ENCODE peak calls at places on chromosomes 6 and 20, in eight cellular contexts. C is uterus; I is NCI-H748 treated with DMSO at 0.1 percent for 48 hours; M is IMR-90; X is CD14-positive monocyte; P is HFFc6; J is stimulated activated effector memory CD8-positive, alpha-beta T cell treated with anti-CD3 and anti-CD28 coated beads, Interleukin-12 subunit alpha, Interleukin-12 subunit beta, amount 100 ng/mL, for 72 hours; Q is psoas muscle. E is an unnamed sample.
A peak's percentile ranks its signal among the peaks of the same experiment; 100 is the strongest.

GRCh38 chr20:1301031-1301529 is 27.9 kb downstream of the SDCBP2 start:
- DNase-seq in I (no peak), C (no peak), M (peak; percentile 75), X (no peak), J (no peak), Q (peak; percentile 26), P (peak; percentile 31), E (no peak)

GRCh38 chr6:68575765-68576439 is 59.2 kb upstream of the ADGRB3 start:
- DNase-seq in P (no peak), I (peak; percentile 71), M (no peak), Q (no peak), J (no peak), C (no peak), X (no peak), E (peak; percentile 91)

GRCh38 chr6:3766219-3766618 is 14.7 kb upstream of the PXDC1 start:
- DNase-seq in P (no peak), X (no peak), M (no peak), I (no peak), Q (no peak), J (no peak), C (no peak), E (no peak)

GRCh38 chr6:75204222-75204958 is 1.5 kb downstream of the COL12A1 start:
- DNase-seq in C (peak; percentile 90), I (peak; percentile 33), M (peak; percentile 96), J (no peak), P (peak; percentile 92), Q (peak; percentile 80), X (no peak), E (peak; percentile 50)

GRCh38 chr6:97361286-97361685 is 78.3 kb upstream of the MMS22L start:
- DNase-seq in I (peak; percentile 3), C (no peak), J (no peak), X (no peak), Q (no peak), M (no peak), P (no peak), E (peak; percentile 8)

GRCh38 chr6:161038229-161039003 is 46.8 kb downstream of the MAP3K4 start:
- DNase-seq in Q (no peak), M (peak; percentile 96), I (no peak), X (no peak), J (no peak), P (peak; percentile 94), C (peak; percentile 55), E (no peak)

GRCh38 chr20:35833271-35833670 is 61.5 kb downstream of the PHF20 start:
- DNase-seq in I (no peak), M (peak; percentile 56), C (no peak), J (no peak), Q (no peak), P (no peak), X (no peak), E (no peak)

GRCh38 chr20:17562804-17563305 is 7.0 kb upstream of the DSTN start:
- DNase-seq in I (no peak), J (no peak), M (peak; percentile 62), Q (no peak), C (no peak), P (peak; percentile 82), X (no peak), E (no peak)

GRCh38 chr6:81751388-81752083 is 945 bp downstream of the TENT5A start:
- DNase-seq in P (peak; percentile 29), Q (peak; percentile 83), X (peak; percentile 55), I (peak; percentile 34), J (peak; percentile 10), M (peak; percentile 38), C (peak; percentile 48), E (peak; percentile 52)

GRCh38 chr6:67544851-67545452 is 1090.1 kb upstream of the ADGRB3 start:
- DNase-seq in M (no peak), Q (no peak), I (no peak), X (no peak), C (no peak), P (no peak), J (no peak), E (no peak)

GRCh38 chr6:130202782-130203181 is 20.0 kb downstream of the SAMD3 start:
- DNase-seq in J (no peak), I (no peak), C (no peak), P (no peak), Q (no peak), M (no peak), X (no peak), E (no peak)

GRCh38 chr6:88626460-88626859 is 337.0 kb downstream of the RNGTT start:
- DNase-seq in Q (no peak), C (no peak), P (no peak), I (peak; percentile 70), J (no peak), M (peak; percentile 45), X (no peak), E (peak; percentile 57)

GRCh38 chr6:56932891-56933473 is 21.9 kb upstream of the BEND6 start:
- DNase-seq in J (no peak), Q (no peak), P (no peak), X (no peak), I (no peak), C (no peak), M (no peak), E (no peak)

GRCh38 chr20:11168026-11168425 is 494.2 kb upstream of the JAG1 start:
- DNase-seq in X (no peak), I (no peak), P (no peak), M (peak; percentile 61), C (no peak), J (no peak), Q (no peak), E (no peak)

GRCh38 chr6:78936515-78936914 is 69.2 kb downstream of the IRAK1BP1 start:
- DNase-seq in I (no peak), Q (no peak), P (no peak), C (no peak), X (no peak), J (no peak), M (no peak), E (no peak)

GRCh38 chr6:17096076-17096475 is 5.8 kb upstream of the STMND1 start:
- DNase-seq in P (no peak), I (no peak), M (no peak), J (no peak), C (no peak), X (no peak), Q (no peak), E (no peak)

GRCh38 chr20:4720121-4720976 is 1.4 kb upstream of the PRND start:
- DNase-seq in J (peak; percentile 63), X (peak; percentile 92), C (peak; percentile 84), P (peak; percentile 68), M (peak; percentile 67), Q (peak; percentile 81), I (peak; percentile 66), E (peak; percentile 47)

GRCh38 chr6:45344900-45345299 is 16.8 kb downstream of the RUNX2 start:
- DNase-seq in Q (no peak), J (no peak), I (no peak), X (no peak), C (no peak), M (no peak), P (no peak), E (no peak)

GRCh38 chr6:32973934-32974333 is 5.5 kb downstream of the BRD2 start:
- DNase-seq in X (no peak), J (no peak), P (peak; percentile 66), Q (no peak), M (peak; percentile 66), I (no peak), C (no peak), E (no peak)

GRCh38 chr6:140636237-140636636 is 1261.8 kb upstream of the CITED2 start:
- DNase-seq in Q (no peak), I (no peak), J (no peak), X (no peak), P (no peak), C (no peak), M (no peak), E (no peak)

GRCh38 chr6:18551228-18551627 is 164.1 kb downstream of the RNF144B start:
- DNase-seq in J (no peak), Q (no peak), I (no peak), X (no peak), M (peak; percentile 72), P (peak; percentile 69), C (no peak), E (no peak)

GRCh38 chr6:21886601-21887091 is 293.1 kb downstream of the SOX4 start:
- DNase-seq in J (no peak), P (peak; percentile 8), C (no peak), X (no peak), I (no peak), M (peak; percentile 37), Q (no peak), E (no peak)

GRCh38 chr6:46993846-46994245 is 48.3 kb downstream of the ADGRF1 start:
- DNase-seq in Q (no peak), X (no peak), J (no peak), M (peak; percentile 54), C (no peak), P (peak; percentile 91), I (no peak), E (no peak)

GRCh38 chr20:42173440-42173839 is 555.3 kb upstream of the CHD6 start:
- DNase-seq in X (no peak), J (no peak), M (no peak), C (no peak), P (no peak), I (no peak), Q (no peak), E (no peak)

GRCh38 chr20:19074828-19075516 is 137.5 kb upstream of the SLC24A3 start:
- DNase-seq in I (no peak), C (no peak), P (no peak), X (peak; percentile 74), M (no peak), Q (no peak), J (no peak), E (no peak)

GRCh38 chr6:98832282-98833100 is 1.9 kb upstream of the POU3F2 start:
- DNase-seq in I (peak; percentile 58), M (peak; percentile 74), J (no peak), P (peak; percentile 76), Q (no peak), C (no peak), X (no peak), E (peak; percentile 51)

GRCh38 chr20:18279231-18279630 is 9.1 kb upstream of the ZNF133 start:
- DNase-seq in J (no peak), I (no peak), X (no peak), P (peak; percentile 34), M (no peak), Q (no peak), C (no peak), E (no peak)

GRCh38 chr20:4038047-4038459 is 22.7 kb upstream of the RNF24 start:
- DNase-seq in Q (peak; percentile 70), C (no peak), P (peak; percentile 69), J (peak; percentile 40), M (peak; percentile 67), I (no peak), X (peak; percentile 97), E (no peak)

GRCh38 chr6:19664050-19664449 is 173.1 kb upstream of the ID4 start:
- DNase-seq in P (no peak), Q (no peak), I (no peak), J (no peak), C (no peak), M (no peak), X (no peak), E (no peak)